ENCODE peak calls at places on chromosomes 13 and 19, in ten cellular contexts. One of them, this sample, is unnamed.

GRCh38 chr19:28468701-28469459 is 744.1 kb downstream of the UQCRFS1 start:
- DNase-seq in adipocyte: peak; percentile 51
- DNase-seq in naive thymus-derived CD4-positive, alpha-beta T cell: peak; percentile 7
- DNase-seq in psoas muscle: no peak
- DNase-seq in mammary epithelial cell: no peak
- DNase-seq in effector memory CD4-positive, alpha-beta T cell: no peak
- DNase-seq in PC-3: peak; percentile 1
- DNase-seq in CD8-positive, alpha-beta T cell: peak; percentile 58
- DNase-seq in body of pancreas: peak; percentile 47
- DNase-seq in left ventricle myocardium inferior: no peak
- DNase-seq in this sample: no peak

GRCh38 chr13:40352807-40353562 is 313.5 kb downstream of the FOXO1 start:
- DNase-seq in left ventricle myocardium inferior: no peak
- DNase-seq in naive thymus-derived CD4-positive, alpha-beta T cell: no peak
- DNase-seq in CD8-positive, alpha-beta T cell: no peak
- DNase-seq in PC-3: no peak
- DNase-seq in effector memory CD4-positive, alpha-beta T cell: no peak
- DNase-seq in body of pancreas: peak; percentile 24
- DNase-seq in psoas muscle: peak; percentile 79
- DNase-seq in adipocyte: no peak
- DNase-seq in mammary epithelial cell: no peak
- DNase-seq in this sample: no peak

GRCh38 chr19:39474139-39474620 is 6.5 kb upstream of the TIMM50 start:
- DNase-seq in adipocyte: peak; percentile 74
- DNase-seq in PC-3: peak; percentile 26
- DNase-seq in mammary epithelial cell: no peak
- DNase-seq in effector memory CD4-positive, alpha-beta T cell: peak; percentile 52
- DNase-seq in CD8-positive, alpha-beta T cell: peak; percentile 81
- DNase-seq in left ventricle myocardium inferior: peak; percentile 58
- DNase-seq in body of pancreas: peak; percentile 67
- DNase-seq in naive thymus-derived CD4-positive, alpha-beta T cell: peak; percentile 73
- DNase-seq in psoas muscle: peak; percentile 62
- DNase-seq in this sample: peak; percentile 53

GRCh38 chr19:47729468-47729798 is 15.9 kb upstream of the NOP53 start:
- DNase-seq in psoas muscle: peak; percentile 64
- DNase-seq in adipocyte: peak; percentile 90
- DNase-seq in PC-3: peak; percentile 89
- DNase-seq in naive thymus-derived CD4-positive, alpha-beta T cell: no peak
- DNase-seq in CD8-positive, alpha-beta T cell: no peak
- DNase-seq in mammary epithelial cell: peak; percentile 95
- DNase-seq in effector memory CD4-positive, alpha-beta T cell: no peak
- DNase-seq in left ventricle myocardium inferior: peak; percentile 64
- DNase-seq in body of pancreas: peak; percentile 87
- DNase-seq in this sample: no peak

GRCh38 chr19:4425531-4425930 is 23.1 kb downstream of the CHAF1A start:
- DNase-seq in effector memory CD4-positive, alpha-beta T cell: no peak
- DNase-seq in PC-3: no peak
- DNase-seq in left ventricle myocardium inferior: no peak
- DNase-seq in mammary epithelial cell: no peak
- DNase-seq in body of pancreas: no peak
- DNase-seq in psoas muscle: no peak
- DNase-seq in adipocyte: peak; percentile 15
- DNase-seq in naive thymus-derived CD4-positive, alpha-beta T cell: no peak
- DNase-seq in CD8-positive, alpha-beta T cell: no peak
- DNase-seq in this sample: no peak

GRCh38 chr13:80923907-80924306 is 583.0 kb upstream of the SPRY2 start:
- DNase-seq in naive thymus-derived CD4-positive, alpha-beta T cell: no peak
- DNase-seq in mammary epithelial cell: no peak
- DNase-seq in left ventricle myocardium inferior: no peak
- DNase-seq in body of pancreas: no peak
- DNase-seq in PC-3: no peak
- DNase-seq in adipocyte: no peak
- DNase-seq in effector memory CD4-positive, alpha-beta T cell: no peak
- DNase-seq in CD8-positive, alpha-beta T cell: no peak
- DNase-seq in psoas muscle: no peak
- DNase-seq in this sample: no peak

GRCh38 chr19:53520163-53520546 is 17.8 kb upstream of the ZNF331 start:
- DNase-seq in left ventricle myocardium inferior: no peak
- DNase-seq in PC-3: no peak
- DNase-seq in naive thymus-derived CD4-positive, alpha-beta T cell: no peak
- DNase-seq in adipocyte: no peak
- DNase-seq in psoas muscle: peak; percentile 23
- DNase-seq in body of pancreas: no peak
- DNase-seq in effector memory CD4-positive, alpha-beta T cell: no peak
- DNase-seq in mammary epithelial cell: no peak
- DNase-seq in CD8-positive, alpha-beta T cell: peak; percentile 48
- DNase-seq in this sample: no peak

GRCh38 chr13:75587679-75588078 is 38.1 kb downstream of the UCHL3 start:
- DNase-seq in naive thymus-derived CD4-positive, alpha-beta T cell: no peak
- DNase-seq in left ventricle myocardium inferior: no peak
- DNase-seq in effector memory CD4-positive, alpha-beta T cell: no peak
- DNase-seq in body of pancreas: no peak
- DNase-seq in psoas muscle: no peak
- DNase-seq in adipocyte: no peak
- DNase-seq in mammary epithelial cell: peak; percentile 40
- DNase-seq in CD8-positive, alpha-beta T cell: no peak
- DNase-seq in PC-3: no peak
- DNase-seq in this sample: no peak

GRCh38 chr19:51948979-51949378 is 21.7 kb downstream of the ZNF613 start:
- DNase-seq in adipocyte: peak; percentile 40
- DNase-seq in psoas muscle: no peak
- DNase-seq in PC-3: no peak
- DNase-seq in left ventricle myocardium inferior: peak; percentile 20
- DNase-seq in effector memory CD4-positive, alpha-beta T cell: no peak
- DNase-seq in mammary epithelial cell: no peak
- DNase-seq in body of pancreas: peak; percentile 5
- DNase-seq in naive thymus-derived CD4-positive, alpha-beta T cell: no peak
- DNase-seq in CD8-positive, alpha-beta T cell: no peak
- DNase-seq in this sample: no peak

GRCh38 chr19:18709546-18709945 is 26.1 kb downstream of the CRTC1 start:
- DNase-seq in left ventricle myocardium inferior: no peak
- DNase-seq in naive thymus-derived CD4-positive, alpha-beta T cell: no peak
- DNase-seq in PC-3: no peak
- DNase-seq in CD8-positive, alpha-beta T cell: no peak
- DNase-seq in mammary epithelial cell: no peak
- DNase-seq in adipocyte: no peak
- DNase-seq in body of pancreas: no peak
- DNase-seq in effector memory CD4-positive, alpha-beta T cell: no peak
- DNase-seq in psoas muscle: no peak
- DNase-seq in this sample: no peak

GRCh38 chr19:33678796-33679195 is 57.0 kb downstream of the CHST8 start:
- DNase-seq in PC-3: no peak
- DNase-seq in CD8-positive, alpha-beta T cell: no peak
- DNase-seq in psoas muscle: no peak
- DNase-seq in effector memory CD4-positive, alpha-beta T cell: no peak
- DNase-seq in adipocyte: no peak
- DNase-seq in naive thymus-derived CD4-positive, alpha-beta T cell: no peak
- DNase-seq in mammary epithelial cell: no peak
- DNase-seq in left ventricle myocardium inferior: no peak
- DNase-seq in body of pancreas: peak; percentile 16
- DNase-seq in this sample: no peak

GRCh38 chr19:1717200-1717969 is 35.9 kb upstream of the ONECUT3 start:
- DNase-seq in psoas muscle: no peak
- DNase-seq in effector memory CD4-positive, alpha-beta T cell: no peak
- DNase-seq in CD8-positive, alpha-beta T cell: no peak
- DNase-seq in left ventricle myocardium inferior: no peak
- DNase-seq in body of pancreas: no peak
- DNase-seq in adipocyte: no peak
- DNase-seq in naive thymus-derived CD4-positive, alpha-beta T cell: no peak
- DNase-seq in PC-3: no peak
- DNase-seq in mammary epithelial cell: no peak
- DNase-seq in this sample: no peak

GRCh38 chr13:50127017-50127725 is 111.9 kb downstream of the KCNRG start:
- DNase-seq in CD8-positive, alpha-beta T cell: peak; percentile 64
- DNase-seq in body of pancreas: peak; percentile 26
- DNase-seq in PC-3: no peak
- DNase-seq in naive thymus-derived CD4-positive, alpha-beta T cell: peak; percentile 52
- DNase-seq in adipocyte: peak; percentile 73
- DNase-seq in psoas muscle: peak; percentile 57
- DNase-seq in mammary epithelial cell: no peak
- DNase-seq in left ventricle myocardium inferior: peak; percentile 58
- DNase-seq in effector memory CD4-positive, alpha-beta T cell: peak; percentile 40
- DNase-seq in this sample: peak; percentile 48

GRCh38 chr13:45897562-45897961 is 46.0 kb upstream of the SIAH3 start:
- DNase-seq in mammary epithelial cell: no peak
- DNase-seq in left ventricle myocardium inferior: no peak
- DNase-seq in body of pancreas: no peak
- DNase-seq in naive thymus-derived CD4-positive, alpha-beta T cell: no peak
- DNase-seq in CD8-positive, alpha-beta T cell: no peak
- DNase-seq in effector memory CD4-positive, alpha-beta T cell: no peak
- DNase-seq in PC-3: no peak
- DNase-seq in psoas muscle: no peak
- DNase-seq in adipocyte: no peak
- DNase-seq in this sample: no peak

GRCh38 chr19:30064021-30064699 is 122.1 kb downstream of the URI1 start:
- DNase-seq in mammary epithelial cell: no peak
- DNase-seq in CD8-positive, alpha-beta T cell: peak; percentile 42
- DNase-seq in naive thymus-derived CD4-positive, alpha-beta T cell: no peak
- DNase-seq in effector memory CD4-positive, alpha-beta T cell: no peak
- DNase-seq in PC-3: no peak
- DNase-seq in left ventricle myocardium inferior: no peak
- DNase-seq in body of pancreas: no peak
- DNase-seq in psoas muscle: no peak
- DNase-seq in adipocyte: no peak
- DNase-seq in this sample: no peak

GRCh38 chr19:8243146-8243545 is 34.0 kb downstream of the CERS4 start:
- DNase-seq in adipocyte: no peak
- DNase-seq in PC-3: no peak
- DNase-seq in effector memory CD4-positive, alpha-beta T cell: no peak
- DNase-seq in CD8-positive, alpha-beta T cell: no peak
- DNase-seq in mammary epithelial cell: no peak
- DNase-seq in naive thymus-derived CD4-positive, alpha-beta T cell: no peak
- DNase-seq in psoas muscle: no peak
- DNase-seq in left ventricle myocardium inferior: no peak
- DNase-seq in body of pancreas: no peak
- DNase-seq in this sample: no peak

DNA sequence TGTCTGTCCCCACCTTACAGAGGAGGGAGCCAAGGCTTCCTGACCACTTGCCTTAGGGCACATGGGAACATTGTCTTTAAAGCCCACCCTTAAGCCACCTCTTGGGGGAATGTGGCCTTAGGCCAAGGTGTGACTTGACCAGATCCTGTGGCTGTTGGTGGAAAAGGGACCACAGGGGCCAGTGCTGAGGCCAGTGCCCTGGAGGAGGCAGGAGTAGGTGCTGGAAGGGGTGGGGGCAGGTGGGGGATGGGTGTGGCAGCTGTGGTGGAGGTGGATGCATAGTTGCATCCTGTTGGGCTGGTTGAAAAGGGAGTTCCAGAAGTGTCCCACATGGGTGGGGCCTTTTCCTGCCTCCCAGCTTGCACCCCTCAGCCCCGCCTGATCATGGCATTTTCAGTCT is 44.8 kb downstream of the DNM2 start:
- DNase-seq in adipocyte: no peak
- DNase-seq in PC-3: peak; percentile 51
- DNase-seq in left ventricle myocardium inferior: peak; percentile 53
- DNase-seq in effector memory CD4-positive, alpha-beta T cell: peak; percentile 9
- DNase-seq in naive thymus-derived CD4-positive, alpha-beta T cell: peak; percentile 24
- DNase-seq in CD8-positive, alpha-beta T cell: no peak
- DNase-seq in body of pancreas: no peak
- DNase-seq in psoas muscle: no peak
- DNase-seq in mammary epithelial cell: no peak
- DNase-seq in this sample: peak; percentile 23
- H3K4me1 ChIP-seq in adipocyte: peaks cover 33% of the 10 kb centered on the region
- H3K4me1 ChIP-seq in PC-3: peaks cover 22% of the 10 kb centered on the region
- H3K4me1 ChIP-seq in left ventricle myocardium inferior: peaks cover 94% of the 10 kb centered on the region
- H3K4me1 ChIP-seq in effector memory CD4-positive, alpha-beta T cell: peaks cover 59% of the 10 kb centered on the region
- H3K4me1 ChIP-seq in naive thymus-derived CD4-positive, alpha-beta T cell: peaks cover 58% of the 10 kb centered on the region
- H3K4me1 ChIP-seq in CD8-positive, alpha-beta T cell: peaks cover 60% of the 10 kb centered on the region
- H3K4me1 ChIP-seq in body of pancreas: peaks cover 53% of the 10 kb centered on the region
- H3K4me1 ChIP-seq in psoas muscle: peaks cover 30% of the 10 kb centered on the region
- H3K4me1 ChIP-seq in mammary epithelial cell: peaks cover 7% of the 10 kb centered on the region
- H3K4me1 ChIP-seq in this sample: peaks cover 65% of the 10 kb centered on the region

GRCh38 chr19:23241433-23241832 is 8.8 kb downstream of the ZNF724 start:
- DNase-seq in left ventricle myocardium inferior: no peak
- DNase-seq in mammary epithelial cell: no peak
- DNase-seq in body of pancreas: no peak
- DNase-seq in PC-3: no peak
- DNase-seq in naive thymus-derived CD4-positive, alpha-beta T cell: no peak
- DNase-seq in psoas muscle: no peak
- DNase-seq in effector memory CD4-positive, alpha-beta T cell: no peak
- DNase-seq in CD8-positive, alpha-beta T cell: no peak
- DNase-seq in adipocyte: no peak
- DNase-seq in this sample: no peak
- H3K36me3 ChIP-seq in left ventricle myocardium inferior: peaks cover 42% of the 10 kb centered on the region
- H3K36me3 ChIP-seq in mammary epithelial cell: peaks cover 7% of the 10 kb centered on the region
- H3K36me3 ChIP-seq in body of pancreas: no peaks in the 10 kb centered on the region
- H3K36me3 ChIP-seq in PC-3: peaks cover 90% of the 10 kb centered on the region
- H3K36me3 ChIP-seq in naive thymus-derived CD4-positive, alpha-beta T cell: no peaks in the 10 kb centered on the region
- H3K36me3 ChIP-seq in psoas muscle: no peaks in the 10 kb centered on the region
- H3K36me3 ChIP-seq in effector memory CD4-positive, alpha-beta T cell: peaks cover 7% of the 10 kb centered on the region
- H3K36me3 ChIP-seq in CD8-positive, alpha-beta T cell: no peaks in the 10 kb centered on the region
- H3K36me3 ChIP-seq in adipocyte: peaks cover 27% of the 10 kb centered on the region
- H3K36me3 ChIP-seq in this sample: peaks cover 5% of the 10 kb centered on the region

GRCh38 chr13:36673352-36673751 is 468 bp upstream of the SERTM1 start:
- DNase-seq in naive thymus-derived CD4-positive, alpha-beta T cell: no peak
- DNase-seq in left ventricle myocardium inferior: no peak
- DNase-seq in mammary epithelial cell: no peak
- DNase-seq in body of pancreas: no peak
- DNase-seq in adipocyte: no peak
- DNase-seq in CD8-positive, alpha-beta T cell: no peak
- DNase-seq in PC-3: no peak
- DNase-seq in psoas muscle: no peak
- DNase-seq in effector memory CD4-positive, alpha-beta T cell: no peak
- DNase-seq in this sample: no peak

GRCh38 chr13:36675213-36675536 is 1.4 kb downstream of the SERTM1 start:
- DNase-seq in mammary epithelial cell: no peak
- DNase-seq in body of pancreas: no peak
- DNase-seq in PC-3: no peak
- DNase-seq in naive thymus-derived CD4-positive, alpha-beta T cell: no peak
- DNase-seq in CD8-positive, alpha-beta T cell: no peak
- DNase-seq in adipocyte: no peak
- DNase-seq in left ventricle myocardium inferior: no peak
- DNase-seq in psoas muscle: no peak
- DNase-seq in effector memory CD4-positive, alpha-beta T cell: no peak
- DNase-seq in this sample: no peak

GRCh38 chr13:36674337-36675212 is 755 bp downstream of the SERTM1 start:
- DNase-seq in psoas muscle: no peak
- DNase-seq in left ventricle myocardium inferior: no peak
- DNase-seq in PC-3: no peak
- DNase-seq in effector memory CD4-positive, alpha-beta T cell: no peak
- DNase-seq in naive thymus-derived CD4-positive, alpha-beta T cell: no peak
- DNase-seq in body of pancreas: no peak
- DNase-seq in CD8-positive, alpha-beta T cell: no peak
- DNase-seq in mammary epithelial cell: no peak
- DNase-seq in adipocyte: no peak
- DNase-seq in this sample: no peak

GRCh38 chr13:36673838-36674326 is at the start of gene SERTM1:
- DNase-seq in body of pancreas: no peak
- DNase-seq in naive thymus-derived CD4-positive, alpha-beta T cell: no peak
- DNase-seq in mammary epithelial cell: peak; percentile 27
- DNase-seq in PC-3: no peak
- DNase-seq in effector memory CD4-positive, alpha-beta T cell: no peak
- DNase-seq in left ventricle myocardium inferior: peak; percentile 45
- DNase-seq in CD8-positive, alpha-beta T cell: no peak
- DNase-seq in adipocyte: peak; percentile 47
- DNase-seq in psoas muscle: no peak
- DNase-seq in this sample: no peak
- H3K27me3 ChIP-seq in body of pancreas: no peaks in the 10 kb centered on the region
- H3K27me3 ChIP-seq in naive thymus-derived CD4-positive, alpha-beta T cell: no peaks in the 10 kb centered on the region
- H3K27me3 ChIP-seq in mammary epithelial cell: peaks cover 20% of the 10 kb centered on the region
- H3K27me3 ChIP-seq in PC-3: peaks cover 33% of the 10 kb centered on the region
- H3K27me3 ChIP-seq in effector memory CD4-positive, alpha-beta T cell: no peaks in the 10 kb centered on the region
- H3K27me3 ChIP-seq in left ventricle myocardium inferior: peaks cover 51% of the 10 kb centered on the region
- H3K27me3 ChIP-seq in CD8-positive, alpha-beta T cell: peaks cover 3% of the 10 kb centered on the region
- H3K27me3 ChIP-seq in adipocyte: peaks cover 58% of the 10 kb centered on the region
- H3K27me3 ChIP-seq in psoas muscle: peaks cover 25% of the 10 kb centered on the region
- H3K27me3 ChIP-seq in this sample: no peaks in the 10 kb centered on the region

GRCh38 chr13:59449750-59450149 is 714.0 kb downstream of the DIAPH3 start:
- DNase-seq in CD8-positive, alpha-beta T cell: no peak
- DNase-seq in adipocyte: no peak
- DNase-seq in effector memory CD4-positive, alpha-beta T cell: no peak
- DNase-seq in psoas muscle: no peak
- DNase-seq in left ventricle myocardium inferior: no peak
- DNase-seq in mammary epithelial cell: no peak
- DNase-seq in naive thymus-derived CD4-positive, alpha-beta T cell: no peak
- DNase-seq in PC-3: no peak
- DNase-seq in body of pancreas: no peak
- DNase-seq in this sample: no peak
- H3K4me1 ChIP-seq in CD8-positive, alpha-beta T cell: no peaks in the 10 kb centered on the region
- H3K4me1 ChIP-seq in adipocyte: no peaks in the 10 kb centered on the region
- H3K4me1 ChIP-seq in effector memory CD4-positive, alpha-beta T cell: no peaks in the 10 kb centered on the region
- H3K4me1 ChIP-seq in psoas muscle: no peaks in the 10 kb centered on the region
- H3K4me1 ChIP-seq in left ventricle myocardium inferior: no peaks in the 10 kb centered on the region
- H3K4me1 ChIP-seq in mammary epithelial cell: no peaks in the 10 kb centered on the region
- H3K4me1 ChIP-seq in naive thymus-derived CD4-positive, alpha-beta T cell: no peaks in the 10 kb centered on the region
- H3K4me1 ChIP-seq in PC-3: no peaks in the 10 kb centered on the region
- H3K4me1 ChIP-seq in body of pancreas: no peaks in the 10 kb centered on the region
- H3K4me1 ChIP-seq in this sample: no peaks in the 10 kb centered on the region

This sample was measured in CD8-positive, alpha-beta memory T cell.